ENCODE peak calls at places on chromosomes 16 and 17, in seven cellular contexts. One of them, this sample, is unnamed.
A peak's percentile ranks its signal among the peaks of the same experiment; 100 is the strongest.

GRCh38 chr16:27729516-27730304 is 179.8 kb downstream of the KATNIP start:
- DNase-seq in Peyer's patch: no peak
- DNase-seq in tibial nerve: no peak
- DNase-seq in gastrocnemius medialis: peak; percentile 15
- DNase-seq in cardiac muscle cell: no peak
- DNase-seq in right lobe of liver: no peak
- DNase-seq in left lung: peak; percentile 45
- DNase-seq in this sample: peak; percentile 44

GRCh38 chr17:62562656-62563055 is 64.8 kb upstream of the MRC2 start:
- DNase-seq in Peyer's patch: no peak
- DNase-seq in tibial nerve: no peak
- DNase-seq in gastrocnemius medialis: no peak
- DNase-seq in cardiac muscle cell: no peak
- DNase-seq in right lobe of liver: no peak
- DNase-seq in left lung: no peak
- DNase-seq in this sample: no peak

GRCh38 chr16:46427340-46428107 is 193.7 kb downstream of the SHCBP1 start:
- DNase-seq in Peyer's patch: no peak
- DNase-seq in tibial nerve: no peak
- DNase-seq in gastrocnemius medialis: no peak
- DNase-seq in cardiac muscle cell: no peak
- DNase-seq in right lobe of liver: no peak
- DNase-seq in left lung: peak; percentile 42
- DNase-seq in this sample: peak; percentile 39

GRCh38 chr17:62172492-62173291 is 107.6 kb upstream of the MED13 start:
- DNase-seq in Peyer's patch: no peak
- DNase-seq in tibial nerve: no peak
- DNase-seq in gastrocnemius medialis: no peak
- DNase-seq in cardiac muscle cell: no peak
- DNase-seq in right lobe of liver: no peak
- DNase-seq in left lung: no peak
- DNase-seq in this sample: no peak

GRCh38 chr17:34601431-34601830 is 22.0 kb downstream of the TMEM132E start:
- DNase-seq in Peyer's patch: no peak
- DNase-seq in tibial nerve: no peak
- DNase-seq in gastrocnemius medialis: no peak
- DNase-seq in cardiac muscle cell: no peak
- DNase-seq in right lobe of liver: no peak
- DNase-seq in left lung: no peak
- DNase-seq in this sample: no peak

GRCh38 chr17:27950995-27951394 is 57.8 kb upstream of the LYRM9 start:
- DNase-seq in Peyer's patch: no peak
- DNase-seq in tibial nerve: no peak
- DNase-seq in gastrocnemius medialis: no peak
- DNase-seq in cardiac muscle cell: no peak
- DNase-seq in right lobe of liver: no peak
- DNase-seq in left lung: no peak
- DNase-seq in this sample: no peak

GRCh38 chr17:4739122-4740024 is at the start of the genes CXCL16 and ZMYND15:
- DNase-seq in Peyer's patch: peak; percentile 89
- DNase-seq in tibial nerve: no peak
- DNase-seq in gastrocnemius medialis: peak; percentile 19
- DNase-seq in cardiac muscle cell: peak; percentile 46
- DNase-seq in right lobe of liver: peak; percentile 79
- DNase-seq in left lung: peak; percentile 94
- DNase-seq in this sample: peak; percentile 51

GRCh38 chr17:57467801-57468200 is 211.5 kb downstream of the MSI2 start:
- DNase-seq in Peyer's patch: no peak
- DNase-seq in tibial nerve: no peak
- DNase-seq in gastrocnemius medialis: no peak
- DNase-seq in cardiac muscle cell: no peak
- DNase-seq in right lobe of liver: no peak
- DNase-seq in left lung: no peak
- DNase-seq in this sample: no peak

GRCh38 chr17:81033535-81034167 is 1.3 kb upstream of the BAIAP2 start:
- DNase-seq in Peyer's patch: no peak
- DNase-seq in tibial nerve: no peak
- DNase-seq in gastrocnemius medialis: no peak
- DNase-seq in cardiac muscle cell: no peak
- DNase-seq in right lobe of liver: peak; percentile 61
- DNase-seq in left lung: peak; percentile 86
- DNase-seq in this sample: no peak

GRCh38 chr17:77235370-77236080 is 94.8 kb downstream of the SEC14L1 start:
- DNase-seq in Peyer's patch: no peak
- DNase-seq in tibial nerve: no peak
- DNase-seq in gastrocnemius medialis: no peak
- DNase-seq in cardiac muscle cell: no peak
- DNase-seq in right lobe of liver: no peak
- DNase-seq in left lung: no peak
- DNase-seq in this sample: no peak

GRCh38 chr16:88356727-88357199 is 26.0 kb upstream of the ZNF469 start:
- DNase-seq in Peyer's patch: no peak
- DNase-seq in tibial nerve: no peak
- DNase-seq in gastrocnemius medialis: no peak
- DNase-seq in cardiac muscle cell: no peak
- DNase-seq in right lobe of liver: peak; percentile 8
- DNase-seq in left lung: peak; percentile 63
- DNase-seq in this sample: no peak

GRCh38 chr17:43787728-43788127 is 7.5 kb downstream of the CFAP97D1 start:
- DNase-seq in Peyer's patch: no peak
- DNase-seq in tibial nerve: no peak
- DNase-seq in gastrocnemius medialis: no peak
- DNase-seq in cardiac muscle cell: no peak
- DNase-seq in right lobe of liver: no peak
- DNase-seq in left lung: no peak
- DNase-seq in this sample: no peak

GRCh38 chr16:89056592-89056991 is 37.1 kb upstream of the ACSF3 start:
- DNase-seq in Peyer's patch: no peak
- DNase-seq in tibial nerve: no peak
- DNase-seq in gastrocnemius medialis: no peak
- DNase-seq in cardiac muscle cell: no peak
- DNase-seq in right lobe of liver: no peak
- DNase-seq in left lung: no peak
- DNase-seq in this sample: no peak

GRCh38 chr17:4950075-4950756 is 703 bp upstream of the ENO3 start:
- DNase-seq in Peyer's patch: peak; percentile 76
- DNase-seq in tibial nerve: peak; percentile 49
- DNase-seq in gastrocnemius medialis: peak; percentile 71
- DNase-seq in cardiac muscle cell: peak; percentile 67
- DNase-seq in right lobe of liver: peak; percentile 91
- DNase-seq in left lung: peak; percentile 91
- DNase-seq in this sample: no peak

GRCh38 chr16:677306-678190 is 2.1 kb downstream of the RHBDL1 start:
- DNase-seq in Peyer's patch: no peak
- DNase-seq in tibial nerve: no peak
- DNase-seq in gastrocnemius medialis: peak; percentile 16
- DNase-seq in cardiac muscle cell: no peak
- DNase-seq in right lobe of liver: no peak
- DNase-seq in left lung: no peak
- DNase-seq in this sample: no peak

GRCh38 chr16:72811188-72811720 is 236.7 kb downstream of the ZFHX3 start:
- DNase-seq in Peyer's patch: no peak
- DNase-seq in tibial nerve: no peak
- DNase-seq in gastrocnemius medialis: no peak
- DNase-seq in cardiac muscle cell: no peak
- DNase-seq in right lobe of liver: no peak
- DNase-seq in left lung: no peak
- DNase-seq in this sample: no peak

GRCh38 chr16:21603920-21604319 is 4.5 kb downstream of the METTL9 start:
- DNase-seq in Peyer's patch: no peak
- DNase-seq in tibial nerve: no peak
- DNase-seq in gastrocnemius medialis: no peak
- DNase-seq in cardiac muscle cell: peak; percentile 36
- DNase-seq in right lobe of liver: no peak
- DNase-seq in left lung: no peak
- DNase-seq in this sample: no peak

DNA sequence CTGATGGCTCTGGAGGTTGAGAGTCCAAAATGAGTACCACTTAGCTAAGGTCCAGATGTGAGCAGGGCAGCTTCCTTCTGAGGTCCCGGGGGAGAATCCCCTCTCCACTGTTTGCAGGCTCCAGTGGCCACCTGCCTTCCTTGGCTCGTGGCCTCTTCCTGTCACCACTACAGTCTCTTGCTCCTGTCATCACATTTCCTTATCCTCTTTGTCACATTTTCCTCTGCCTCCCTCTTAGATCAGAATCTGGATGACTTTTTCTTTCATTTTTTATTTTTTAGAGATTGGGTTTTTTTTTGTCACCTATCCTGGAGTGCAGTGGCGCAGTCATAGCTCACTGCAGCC is 46.9 kb downstream of the MPRIP start:
- DNase-seq in Peyer's patch: no peak
- DNase-seq in tibial nerve: peak; percentile 8
- DNase-seq in gastrocnemius medialis: no peak
- DNase-seq in cardiac muscle cell: no peak
- DNase-seq in right lobe of liver: no peak
- DNase-seq in left lung: no peak
- DNase-seq in this sample: no peak
- H3K4me1 ChIP-seq in Peyer's patch: peaks cover 7% of the 10 kb centered on the region
- H3K4me1 ChIP-seq in tibial nerve: peaks cover 16% of the 10 kb centered on the region
- H3K4me1 ChIP-seq in gastrocnemius medialis: peaks cover 80% of the 10 kb centered on the region
- H3K4me1 ChIP-seq in cardiac muscle cell: peaks cover 5% of the 10 kb centered on the region
- H3K4me1 ChIP-seq in right lobe of liver: peaks cover 26% of the 10 kb centered on the region
- H3K4me1 ChIP-seq in left lung: peaks cover 16% of the 10 kb centered on the region
- H3K4me1 ChIP-seq in this sample: peaks cover 28% of the 10 kb centered on the region

GRCh38 chr16:81239722-81240121 is 1.2 kb downstream of the BCO1 start:
- DNase-seq in Peyer's patch: no peak
- DNase-seq in tibial nerve: no peak
- DNase-seq in gastrocnemius medialis: no peak
- DNase-seq in cardiac muscle cell: no peak
- DNase-seq in right lobe of liver: no peak
- DNase-seq in left lung: no peak
- DNase-seq in this sample: no peak

GRCh38 chr16:81238296-81239011 is at the start of gene BCO1:
- DNase-seq in Peyer's patch: peak; percentile 48
- DNase-seq in tibial nerve: no peak
- DNase-seq in gastrocnemius medialis: no peak
- DNase-seq in cardiac muscle cell: no peak
- DNase-seq in right lobe of liver: peak; percentile 35
- DNase-seq in left lung: no peak
- DNase-seq in this sample: no peak

GRCh38 chr16:81237282-81237681 is 1.2 kb upstream of the BCO1 start:
- DNase-seq in Peyer's patch: peak; percentile 60
- DNase-seq in tibial nerve: no peak
- DNase-seq in gastrocnemius medialis: peak; percentile 87
- DNase-seq in cardiac muscle cell: no peak
- DNase-seq in right lobe of liver: peak; percentile 81
- DNase-seq in left lung: no peak
- DNase-seq in this sample: no peak

GRCh38 chr16:81241706-81242105 is 3.2 kb downstream of the BCO1 start:
- DNase-seq in Peyer's patch: no peak
- DNase-seq in tibial nerve: no peak
- DNase-seq in gastrocnemius medialis: no peak
- DNase-seq in cardiac muscle cell: no peak
- DNase-seq in right lobe of liver: no peak
- DNase-seq in left lung: no peak
- DNase-seq in this sample: no peak

GRCh38 chr16:81237942-81238295 is 570 bp upstream of the BCO1 start:
- DNase-seq in Peyer's patch: no peak
- DNase-seq in tibial nerve: no peak
- DNase-seq in gastrocnemius medialis: no peak
- DNase-seq in cardiac muscle cell: no peak
- DNase-seq in right lobe of liver: no peak
- DNase-seq in left lung: no peak
- DNase-seq in this sample: no peak
- H3K27ac ChIP-seq in Peyer's patch: peak overlapping the region; percentile 80
- H3K27ac ChIP-seq in tibial nerve: peak overlapping the region; percentile 53
- H3K27ac ChIP-seq in gastrocnemius medialis: peak overlapping the region; percentile 83
- H3K27ac ChIP-seq in cardiac muscle cell: no peak overlapping the region
- H3K27ac ChIP-seq in right lobe of liver: peak overlapping the region; percentile 43
- H3K27ac ChIP-seq in left lung: no peak overlapping the region
- H3K27ac ChIP-seq in this sample: no peak overlapping the region

GRCh38 chr17:82944990-82945389 is 105.2 kb upstream of the ZNF750 start:
- DNase-seq in Peyer's patch: no peak
- DNase-seq in tibial nerve: no peak
- DNase-seq in gastrocnemius medialis: no peak
- DNase-seq in cardiac muscle cell: no peak
- DNase-seq in right lobe of liver: no peak
- DNase-seq in left lung: no peak
- DNase-seq in this sample: no peak
- H3K9me3 ChIP-seq in Peyer's patch: peaks cover 18% of the 10 kb centered on the region
- H3K9me3 ChIP-seq in tibial nerve: no peaks in the 10 kb centered on the region
- H3K9me3 ChIP-seq in gastrocnemius medialis: peaks cover 10% of the 10 kb centered on the region
- H3K9me3 ChIP-seq in cardiac muscle cell: no peaks in the 10 kb centered on the region
- H3K9me3 ChIP-seq in right lobe of liver: no peaks in the 10 kb centered on the region
- H3K9me3 ChIP-seq in left lung: no peaks in the 10 kb centered on the region
- H3K9me3 ChIP-seq in this sample: no peaks in the 10 kb centered on the region

GRCh38 chr16:85611205-85611454 is 2.0 kb upstream of the GSE1 start:
- DNase-seq in Peyer's patch: peak; percentile 62
- DNase-seq in tibial nerve: no peak
- DNase-seq in gastrocnemius medialis: no peak
- DNase-seq in cardiac muscle cell: peak; percentile 55
- DNase-seq in right lobe of liver: no peak
- DNase-seq in left lung: no peak
- DNase-seq in this sample: no peak

GRCh38 chr16:85608887-85609286 is 4.2 kb upstream of the GSE1 start:
- DNase-seq in Peyer's patch: no peak
- DNase-seq in tibial nerve: no peak
- DNase-seq in gastrocnemius medialis: no peak
- DNase-seq in cardiac muscle cell: no peak
- DNase-seq in right lobe of liver: no peak
- DNase-seq in left lung: no peak
- DNase-seq in this sample: no peak

GRCh38 chr16:85609539-85609938 is 3.6 kb upstream of the GSE1 start:
- DNase-seq in Peyer's patch: no peak
- DNase-seq in tibial nerve: no peak
- DNase-seq in gastrocnemius medialis: no peak
- DNase-seq in cardiac muscle cell: no peak
- DNase-seq in right lobe of liver: no peak
- DNase-seq in left lung: no peak
- DNase-seq in this sample: no peak

GRCh38 chr16:85610446-85611204 is 2.5 kb upstream of the GSE1 start:
- DNase-seq in Peyer's patch: peak; percentile 92
- DNase-seq in tibial nerve: peak; percentile 77
- DNase-seq in gastrocnemius medialis: peak; percentile 83
- DNase-seq in cardiac muscle cell: peak; percentile 92
- DNase-seq in right lobe of liver: peak; percentile 91
- DNase-seq in left lung: peak; percentile 98
- DNase-seq in this sample: peak; percentile 92

DNA sequence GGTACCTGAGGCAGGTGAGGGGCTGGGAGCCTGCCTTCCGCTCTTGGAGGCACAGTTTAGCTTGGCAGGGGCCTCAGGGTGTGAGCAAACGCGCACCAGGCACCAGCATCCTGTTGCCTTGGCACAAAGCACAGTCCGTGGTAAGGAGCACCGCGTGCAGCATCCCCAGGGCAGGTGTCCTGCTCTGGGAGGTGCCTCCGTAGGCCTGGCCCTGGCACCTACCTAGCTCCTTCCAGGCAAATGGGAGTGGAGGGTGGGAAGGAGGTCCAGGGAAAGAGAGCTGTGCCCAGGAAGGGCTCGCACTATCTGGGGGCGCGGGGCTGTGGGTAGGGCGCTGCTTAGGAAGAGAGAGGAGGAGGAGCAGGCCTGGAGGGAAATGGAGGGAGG is 3.1 kb upstream of the GSE1 start:
- DNase-seq in Peyer's patch: no peak
- DNase-seq in tibial nerve: no peak
- DNase-seq in gastrocnemius medialis: peak; percentile 35
- DNase-seq in cardiac muscle cell: no peak
- DNase-seq in right lobe of liver: peak; percentile 45
- DNase-seq in left lung: no peak
- DNase-seq in this sample: no peak
- H3K4me1 ChIP-seq in Peyer's patch: peaks cover 4% of the 10 kb centered on the region
- H3K4me1 ChIP-seq in tibial nerve: peaks cover 45% of the 10 kb centered on the region
- H3K4me1 ChIP-seq in gastrocnemius medialis: peaks cover 27% of the 10 kb centered on the region
- H3K4me1 ChIP-seq in cardiac muscle cell: peaks cover 51% of the 10 kb centered on the region
- H3K4me1 ChIP-seq in right lobe of liver: peaks cover 19% of the 10 kb centered on the region
- H3K4me1 ChIP-seq in left lung: peaks cover 50% of the 10 kb centered on the region
- H3K4me1 ChIP-seq in this sample: peaks cover 48% of the 10 kb centered on the region

GRCh38 chr17:45129940-45130639 is 2.2 kb downstream of the PLCD3 start:
- DNase-seq in Peyer's patch: peak; percentile 64
- DNase-seq in tibial nerve: no peak
- DNase-seq in gastrocnemius medialis: peak; percentile 53
- DNase-seq in cardiac muscle cell: peak; percentile 30
- DNase-seq in right lobe of liver: no peak
- DNase-seq in left lung: peak; percentile 51
- DNase-seq in this sample: peak; percentile 57
- H3K27ac ChIP-seq in Peyer's patch: peak overlapping the region; percentile 18
- H3K27ac ChIP-seq in tibial nerve: no peak overlapping the region
- H3K27ac ChIP-seq in gastrocnemius medialis: peak overlapping the region; percentile 96
- H3K27ac ChIP-seq in cardiac muscle cell: no peak overlapping the region
- H3K27ac ChIP-seq in right lobe of liver: no peak overlapping the region
- H3K27ac ChIP-seq in left lung: peak overlapping the region; percentile 18
- H3K27ac ChIP-seq in this sample: peak overlapping the region; percentile 99

This sample was measured in tibial artery.